ENCODE peak calls at places on chromosomes 16 and 17, in nine cellular contexts. H, R, V, C, L, U, P, T and G are unnamed samples. For H3K27me3, the result is how much of the 10 kb centered on the place peaks cover.

GRCh38 chr17:58520843-58521430 is 6.5 kb upstream of the MTMR4 start:
- DNase-seq in R (no peak), P (no peak), H (no peak), U (no peak), L (no peak), C (peak), T (peak), V (no peak), G (no peak)

GRCh38 chr16:88533381-88533831 is 36.8 kb upstream of the ZC3H18 start:
- DNase-seq in P (no peak), H (peak), T (peak), U (no peak), L (peak), R (no peak), V (peak), C (no peak), G (no peak)

GRCh38 chr16:11871193-11871592 is 19.9 kb upstream of the RSL1D1 start:
- DNase-seq in T (peak), L (peak), C (no peak), R (no peak), P (no peak), U (no peak), H (no peak), V (no peak), G (no peak)

GRCh38 chr17:77300016-77300686 is 159.4 kb downstream of the SEC14L1 start:
- DNase-seq in P (no peak), V (no peak), C (no peak), H (no peak), L (peak), T (peak), U (no peak), R (no peak), G (no peak)

GRCh38 chr16:51545951-51546350 is 394.9 kb upstream of the SALL1 start:
- DNase-seq in R (no peak), P (no peak), V (no peak), C (no peak), U (no peak), H (no peak), T (peak), L (no peak), G (no peak)

GRCh38 chr16:1532081-1532760 is 1.2 kb upstream of the TMEM204 start:
- DNase-seq in H (peak), L (no peak), C (no peak), U (no peak), P (peak), T (no peak), V (no peak), R (no peak), G (no peak)

GRCh38 chr17:50257574-50258224 is 16.6 kb upstream of the TMEM92 start:
- DNase-seq in P (no peak), T (no peak), R (no peak), H (no peak), C (no peak), U (no peak), V (no peak), L (no peak), G (no peak)

GRCh38 chr17:75033346-75034235 is 13.2 kb downstream of the ATP5PD start:
- DNase-seq in H (peak), U (peak), V (peak), R (peak), L (peak), C (peak), T (peak), P (peak), G (peak)

GRCh38 chr17:63932008-63932561 is at the start of gene CD79B:
- DNase-seq in U (no peak), L (no peak), T (no peak), P (no peak), H (no peak), C (peak), R (peak), V (no peak), G (no peak)

GRCh38 chr16:74896389-74897370 is 88.2 kb downstream of the WDR59 start:
- DNase-seq in R (no peak), L (peak), C (no peak), P (no peak), V (no peak), T (no peak), U (peak), H (no peak), G (peak)

GRCh38 chr17:29037739-29038465 is 5.0 kb upstream of the PIPOX start:
- DNase-seq in C (no peak), L (no peak), R (no peak), U (no peak), P (no peak), T (no peak), V (peak), H (no peak), G (no peak)

GRCh38 chr17:74116087-74116717 is 87.3 kb upstream of the RPL38 start:
- DNase-seq in U (peak), R (no peak), V (no peak), C (no peak), H (no peak), L (peak), P (no peak), T (peak), G (no peak)

GRCh38 chr17:81277938-81278693 is 17.0 kb downstream of the SLC38A10 start:
- DNase-seq in V (no peak), R (no peak), P (no peak), L (no peak), C (no peak), T (no peak), H (peak), U (no peak), G (no peak)

GRCh38 chr16:73173396-73173795 is 125.5 kb upstream of the ZFHX3 start:
- DNase-seq in P (no peak), U (no peak), R (no peak), T (no peak), V (no peak), H (no peak), C (no peak), L (peak), G (no peak)

GRCh38 chr16:67384778-67385510 is 8.4 kb downstream of the TPPP3 start:
- DNase-seq in U (no peak), C (no peak), P (no peak), R (no peak), T (no peak), H (no peak), L (peak), V (no peak), G (no peak)

GRCh38 chr16:67783353-67783725 is 23.0 kb downstream of the RANBP10 start:
- DNase-seq in H (no peak), P (no peak), L (no peak), C (no peak), R (no peak), V (no peak), T (no peak), U (no peak), G (no peak)

GRCh38 chr17:27915715-27916114 is 22.6 kb upstream of the LYRM9 start:
- DNase-seq in V (no peak), T (peak), R (no peak), P (no peak), H (no peak), L (no peak), C (peak), U (no peak), G (no peak)

GRCh38 chr17:17938388-17939107 is 33.7 kb downstream of the TOM1L2 start:
- DNase-seq in V (no peak), C (no peak), L (peak), U (peak), R (no peak), P (no peak), T (no peak), H (no peak), G (peak)

GRCh38 chr16:67417333-67418061 is 1.2 kb upstream of the ZDHHC1 start:
- DNase-seq in L (no peak), H (no peak), R (no peak), C (no peak), U (no peak), T (no peak), P (no peak), V (no peak), G (no peak)

GRCh38 chr17:9512323-9513168 is 63.1 kb downstream of the STX8 start:
- DNase-seq in H (no peak), C (no peak), U (peak), L (peak), V (no peak), T (peak), P (no peak), R (no peak), G (peak)

GRCh38 chr17:50173335-50173941 is 7.6 kb downstream of the SGCA start:
- DNase-seq in R (no peak), U (peak), L (peak), T (peak), P (peak), V (no peak), C (no peak), H (peak), G (no peak)

GRCh38 chr16:70686376-70687171 is 721 bp upstream of the MTSS2 start:
- DNase-seq in U (no peak), H (no peak), V (no peak), C (no peak), T (no peak), L (no peak), P (no peak), R (no peak), G (no peak)

GRCh38 chr16:66454751-66455150 is 27.7 kb downstream of the BEAN1 start:
- DNase-seq in L (no peak), T (no peak), U (no peak), C (no peak), R (no peak), V (no peak), H (no peak), P (no peak), G (no peak)

GRCh38 chr16:18049454-18050133 is 286.9 kb downstream of the NPIPA8 start:
- DNase-seq in R (no peak), C (no peak), T (no peak), P (no peak), V (no peak), L (no peak), H (no peak), U (no peak), G (no peak)

GRCh38 chr16:8047711-8048110 is 542.6 kb downstream of the TMEM114 start:
- DNase-seq in L (no peak), C (no peak), T (no peak), V (no peak), U (no peak), R (no peak), H (no peak), P (no peak), G (no peak)
- H3K27me3 ChIP-seq in L (under half), C (under half), T (under half), V (under half), U (under half), R (under half), H (under half), P (under half), G (under half)

GRCh38 chr16:9014389-9014788 is 50.7 kb upstream of the USP7 start:
- DNase-seq in P (no peak), H (no peak), V (no peak), U (no peak), L (no peak), T (no peak), R (no peak), C (no peak), G (no peak)

GRCh38 chr16:9013508-9013864 is 49.8 kb upstream of the USP7 start:
- DNase-seq in L (no peak), V (no peak), P (no peak), C (no peak), R (no peak), H (no peak), T (no peak), U (no peak), G (no peak)

GRCh38 chr16:9016824-9017223 is 53.1 kb upstream of the USP7 start:
- DNase-seq in C (no peak), H (no peak), R (no peak), T (peak), U (no peak), P (no peak), L (no peak), V (no peak), G (no peak)

GRCh38 chr16:9012848-9013507 is 49.3 kb upstream of the USP7 start:
- DNase-seq in L (peak), T (peak), P (peak), H (no peak), R (no peak), V (no peak), U (no peak), C (peak), G (no peak)

DNA sequence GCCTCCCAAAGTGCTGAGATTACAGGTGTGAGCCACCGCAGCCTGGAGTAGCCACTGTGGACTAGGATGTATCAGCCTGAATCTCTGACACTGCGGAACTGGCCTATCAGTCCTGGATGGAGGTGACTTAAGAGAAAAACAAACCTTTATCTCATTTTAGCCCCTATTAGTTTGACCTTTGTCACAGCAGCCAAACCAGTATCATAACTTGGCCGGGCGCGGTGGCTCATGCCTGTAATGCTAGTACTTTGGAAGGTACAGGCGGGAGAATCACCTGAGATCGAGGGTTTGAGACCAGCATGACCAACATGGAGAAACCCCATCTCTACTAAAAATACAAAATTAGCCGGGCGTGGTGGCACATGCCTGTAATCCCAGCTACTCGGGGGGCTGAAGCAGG is 51.8 kb upstream of the USP7 start:
- DNase-seq in L (no peak), H (no peak), R (no peak), C (no peak), U (no peak), T (no peak), P (no peak), V (no peak), G (no peak)
- H3K27me3 ChIP-seq in L (under half), H (under half), R (under half), C (under half), U (under half), T (under half), P (under half), V (under half), G (under half)

GRCh38 chr17:39965017-39965699 is 2.4 kb downstream of the GSDMA start:
- DNase-seq in R (no peak), P (no peak), C (no peak), H (no peak), T (no peak), V (no peak), U (no peak), L (no peak), G (no peak)

GRCh38 chr17:39963826-39964225 is 1.0 kb downstream of the GSDMA start:
- DNase-seq in H (no peak), L (no peak), U (peak), R (peak), T (no peak), C (no peak), P (no peak), V (no peak), G (peak)

GRCh38 chr17:39968731-39969130 is 5.9 kb downstream of the GSDMA start:
- DNase-seq in C (no peak), L (no peak), P (no peak), T (no peak), V (no peak), R (no peak), U (no peak), H (no peak), G (no peak)

GRCh38 chr17:39969375-39969774 is 6.6 kb downstream of the GSDMA start:
- DNase-seq in H (no peak), P (no peak), U (no peak), V (no peak), C (no peak), R (no peak), T (no peak), L (no peak), G (no peak)

GRCh38 chr17:39966771-39967170 is 4.0 kb downstream of the GSDMA start:
- DNase-seq in U (no peak), R (no peak), L (no peak), T (no peak), C (no peak), H (no peak), P (no peak), V (no peak), G (no peak)
- H3K27me3 ChIP-seq in U (under half), R (under half), L (under half), T (under half), C (under half), H (under half), P (under half), V (under half), G (under half)

GRCh38 chr17:82321947-82322466 is 4.6 kb upstream of the CD7 start:
- DNase-seq in H (no peak), T (no peak), C (no peak), R (no peak), L (no peak), P (no peak), V (no peak), U (no peak), G (no peak)

GRCh38 chr17:82320140-82320840 is 2.9 kb upstream of the CD7 start:
- DNase-seq in L (no peak), R (no peak), U (no peak), H (no peak), C (no peak), P (no peak), V (no peak), T (no peak), G (no peak)

GRCh38 chr17:82319619-82320062 is 2.2 kb upstream of the CD7 start:
- DNase-seq in C (no peak), L (no peak), T (no peak), V (no peak), R (no peak), U (no peak), P (no peak), H (no peak), G (no peak)

GRCh38 chr17:82322526-82323453 is 5.4 kb upstream of the CD7 start:
- DNase-seq in P (no peak), R (no peak), V (no peak), H (no peak), T (no peak), U (no peak), L (no peak), C (no peak), G (no peak)

DNA sequence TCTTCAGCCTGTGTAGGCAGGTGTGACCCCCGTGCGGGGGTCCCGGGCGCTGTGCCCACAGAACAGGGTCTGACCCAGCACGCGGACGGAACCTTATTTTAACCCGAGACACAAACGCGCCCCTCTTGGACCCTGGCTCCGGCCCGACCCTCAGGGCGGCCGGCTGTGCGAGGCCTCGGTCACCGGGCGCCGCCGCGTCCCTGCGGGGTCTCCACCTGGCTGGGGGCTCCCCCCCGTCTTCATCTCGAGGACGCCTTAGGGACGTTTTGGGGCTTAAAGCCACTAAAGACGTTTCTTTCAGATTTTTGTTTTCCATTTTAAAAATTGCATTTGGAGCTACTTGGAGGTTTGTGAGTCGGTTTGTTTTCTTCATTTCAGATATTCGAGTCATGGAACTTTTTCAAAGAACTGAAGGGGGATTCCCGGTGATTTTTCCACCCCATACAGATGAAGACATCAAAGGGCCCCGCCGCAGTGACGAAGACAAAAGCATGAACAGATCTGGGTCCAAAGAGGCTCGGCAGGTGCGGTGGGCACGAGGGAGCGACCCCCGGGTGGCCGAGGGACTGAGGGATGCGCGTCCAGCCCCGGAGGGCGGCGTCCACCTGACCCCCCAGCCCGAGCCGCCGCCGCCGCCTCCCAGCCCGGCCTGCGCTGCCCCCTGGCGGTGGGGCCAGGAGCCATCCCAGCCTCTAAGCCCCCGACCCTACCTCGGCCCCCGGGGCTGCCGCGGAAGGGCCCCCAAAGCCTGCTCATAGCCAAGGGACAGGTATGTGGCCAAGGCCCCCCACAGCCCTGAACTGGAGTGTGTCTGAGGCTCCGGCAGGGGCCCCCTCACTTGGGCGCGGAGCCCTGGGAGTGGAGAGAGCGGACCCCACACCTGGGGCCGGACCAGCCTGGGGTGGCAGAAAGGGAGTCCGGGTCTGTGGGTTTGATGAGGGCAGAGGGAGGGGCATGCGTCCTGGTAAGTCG is 3.8 kb upstream of the CD7 start:
- DNase-seq in R (peak), U (no peak), V (peak), T (peak), L (no peak), H (no peak), P (no peak), C (peak), G (no peak)
- H3K27me3 ChIP-seq in R (under half), U (under half), V (under half), T (under half), L (under half), H (under half), P (under half), C (under half), G (under half)

GRCh38 chr17:43946766-43947165 is 4.5 kb upstream of the PPY start:
- DNase-seq in V (no peak), P (no peak), T (no peak), U (no peak), H (no peak), C (no peak), L (no peak), R (no peak), G (no peak)
- H3K27me3 ChIP-seq in V (under half), P (under half), T (under half), U (under half), H (under half), C (under half), L (under half), R (under half), G (under half)

GRCh38 chr16:85174871-85175723 is 62.8 kb upstream of the CIBAR2 start:
- DNase-seq in H (no peak), U (no peak), P (no peak), R (no peak), V (no peak), C (no peak), L (peak), T (no peak), G (no peak)
- H3K27me3 ChIP-seq in H (under half), U (under half), P (under half), R (under half), V (under half), C (under half), L (under half), T (under half), G (under half)

GRCh38 chr16:22660441-22661160 is 149.9 kb downstream of the NPIPB5 start:
- DNase-seq in R (no peak), C (no peak), V (no peak), P (no peak), L (no peak), H (no peak), T (no peak), U (peak), G (no peak)
- H3K27me3 ChIP-seq in R (under half), C (under half), V (under half), P (under half), L (under half), H (under half), T (under half), U (under half), G (under half)